ENCODE peak calls at places on chromosomes 4 and X, in four cellular contexts. One of them, this sample, is unnamed.

GRCh38 chrX:23540532-23540931 is 126.8 kb upstream of the PRDX4 start:
- DNase-seq in H1: no peak
- DNase-seq in IMR-90: no peak
- DNase-seq in mesendoderm: no peak
- DNase-seq in this sample: no peak

GRCh38 chrX:153474718-153475117 is 4.3 kb upstream of the HAUS7 start:
- DNase-seq in H1: no peak
- DNase-seq in IMR-90: peak; percentile 46
- DNase-seq in mesendoderm: peak; percentile 43
- DNase-seq in this sample: no peak

GRCh38 chr4:150479665-150480064 is 102.3 kb upstream of the MAB21L2 start:
- DNase-seq in H1: no peak
- DNase-seq in IMR-90: peak; percentile 58
- DNase-seq in mesendoderm: peak; percentile 30
- DNase-seq in this sample: no peak

GRCh38 chr4:2408401-2408958 is 10.0 kb downstream of the ZFYVE28 start:
- DNase-seq in H1: no peak
- DNase-seq in IMR-90: no peak
- DNase-seq in mesendoderm: no peak
- DNase-seq in this sample: peak; percentile 88

GRCh38 chrX:47243351-47243750 is 10.5 kb downstream of the USP11 start:
- DNase-seq in H1: no peak
- DNase-seq in IMR-90: no peak
- DNase-seq in mesendoderm: no peak
- DNase-seq in this sample: no peak

GRCh38 chr4:84952776-84953175 is 13.7 kb downstream of the WDFY3 start:
- DNase-seq in H1: no peak
- DNase-seq in IMR-90: no peak
- DNase-seq in mesendoderm: no peak
- DNase-seq in this sample: no peak

GRCh38 chrX:110847334-110847733 is 51.7 kb upstream of the CHRDL1 start:
- DNase-seq in H1: no peak
- DNase-seq in IMR-90: peak; percentile 63
- DNase-seq in mesendoderm: peak; percentile 54
- DNase-seq in this sample: no peak

GRCh38 chr4:149296084-149296483 is 519.6 kb downstream of the IQCM start:
- DNase-seq in H1: no peak
- DNase-seq in IMR-90: no peak
- DNase-seq in mesendoderm: no peak
- DNase-seq in this sample: no peak

GRCh38 chr4:107890779-107891178 is 40.6 kb upstream of the CYP2U1 start:
- DNase-seq in H1: peak; percentile 29
- DNase-seq in IMR-90: no peak
- DNase-seq in mesendoderm: no peak
- DNase-seq in this sample: no peak

GRCh38 chr4:105092768-105093167 is 53.9 kb upstream of the TET2 start:
- DNase-seq in H1: no peak
- DNase-seq in IMR-90: peak; percentile 48
- DNase-seq in mesendoderm: no peak
- DNase-seq in this sample: no peak

GRCh38 chr4:115851918-115852766 is 738.7 kb upstream of the NDST4 start:
- DNase-seq in H1: peak; percentile 33
- DNase-seq in IMR-90: no peak
- DNase-seq in mesendoderm: peak; percentile 87
- DNase-seq in this sample: peak; percentile 73

GRCh38 chrX:9227276-9227675 is 193.3 kb upstream of the FAM9B start:
- DNase-seq in H1: no peak
- DNase-seq in IMR-90: peak; percentile 5
- DNase-seq in mesendoderm: no peak
- DNase-seq in this sample: no peak

GRCh38 chr4:121796283-121796682 is 4.8 kb upstream of the EXOSC9 start:
- DNase-seq in H1: no peak
- DNase-seq in IMR-90: no peak
- DNase-seq in mesendoderm: no peak
- DNase-seq in this sample: no peak

GRCh38 chr4:147096667-147097604 is 151.3 kb upstream of the TTC29 start:
- DNase-seq in H1: no peak
- DNase-seq in IMR-90: peak; percentile 69
- DNase-seq in mesendoderm: peak; percentile 55
- DNase-seq in this sample: no peak

GRCh38 chr4:153467897-153468262 is 1.7 kb downstream of the TMEM131L start:
- DNase-seq in H1: no peak
- DNase-seq in IMR-90: no peak
- DNase-seq in mesendoderm: no peak
- DNase-seq in this sample: no peak

DNA sequence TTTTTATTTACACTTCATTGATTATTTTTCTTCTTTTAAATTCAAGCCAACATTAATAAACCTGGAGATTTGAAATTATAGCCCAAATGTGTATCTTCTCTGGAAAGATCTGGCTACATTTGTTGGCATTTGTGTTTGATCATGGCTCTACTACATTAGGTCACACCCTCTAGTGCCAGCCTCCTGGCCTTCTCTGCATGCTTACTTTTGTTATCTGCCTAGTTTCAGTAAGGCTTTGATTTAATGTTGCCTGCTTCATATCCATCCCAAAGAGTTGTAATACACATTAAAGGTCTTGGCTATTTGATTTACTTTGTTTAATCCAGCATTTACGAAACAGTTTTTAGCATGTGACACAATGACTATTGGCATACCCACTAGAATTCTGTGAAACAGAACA is 224.5 kb downstream of the TRAM1L1 start:
- DNase-seq in H1: no peak
- DNase-seq in IMR-90: no peak
- DNase-seq in mesendoderm: no peak
- DNase-seq in this sample: no peak
- H4K5ac ChIP-seq in H1: no peak overlapping the region
- H4K5ac ChIP-seq in IMR-90: no peak overlapping the region
- H4K5ac ChIP-seq in mesendoderm: no peak overlapping the region
- H4K5ac ChIP-seq in this sample: no peak overlapping the region

GRCh38 chr4:133868856-133869255 is 332.7 kb downstream of the PABPC4L start:
- DNase-seq in H1: no peak
- DNase-seq in IMR-90: no peak
- DNase-seq in mesendoderm: no peak
- DNase-seq in this sample: no peak
- H4K5ac ChIP-seq in H1: no peak overlapping the region
- H4K5ac ChIP-seq in IMR-90: no peak overlapping the region
- H4K5ac ChIP-seq in mesendoderm: no peak overlapping the region
- H4K5ac ChIP-seq in this sample: no peak overlapping the region

GRCh38 chrX:112910418-112910817 is 69.8 kb upstream of the AMOT start:
- DNase-seq in H1: no peak
- DNase-seq in IMR-90: no peak
- DNase-seq in mesendoderm: no peak
- DNase-seq in this sample: no peak
- H4K5ac ChIP-seq in H1: no peak overlapping the region
- H4K5ac ChIP-seq in IMR-90: no peak overlapping the region
- H4K5ac ChIP-seq in mesendoderm: no peak overlapping the region
- H4K5ac ChIP-seq in this sample: no peak overlapping the region

GRCh38 chr4:6307230-6307629 is 37.6 kb downstream of the WFS1 start:
- DNase-seq in H1: no peak
- DNase-seq in IMR-90: no peak
- DNase-seq in mesendoderm: no peak
- DNase-seq in this sample: no peak
- H4K5ac ChIP-seq in H1: no peak overlapping the region
- H4K5ac ChIP-seq in IMR-90: no peak overlapping the region
- H4K5ac ChIP-seq in mesendoderm: no peak overlapping the region
- H4K5ac ChIP-seq in this sample: no peak overlapping the region

DNA sequence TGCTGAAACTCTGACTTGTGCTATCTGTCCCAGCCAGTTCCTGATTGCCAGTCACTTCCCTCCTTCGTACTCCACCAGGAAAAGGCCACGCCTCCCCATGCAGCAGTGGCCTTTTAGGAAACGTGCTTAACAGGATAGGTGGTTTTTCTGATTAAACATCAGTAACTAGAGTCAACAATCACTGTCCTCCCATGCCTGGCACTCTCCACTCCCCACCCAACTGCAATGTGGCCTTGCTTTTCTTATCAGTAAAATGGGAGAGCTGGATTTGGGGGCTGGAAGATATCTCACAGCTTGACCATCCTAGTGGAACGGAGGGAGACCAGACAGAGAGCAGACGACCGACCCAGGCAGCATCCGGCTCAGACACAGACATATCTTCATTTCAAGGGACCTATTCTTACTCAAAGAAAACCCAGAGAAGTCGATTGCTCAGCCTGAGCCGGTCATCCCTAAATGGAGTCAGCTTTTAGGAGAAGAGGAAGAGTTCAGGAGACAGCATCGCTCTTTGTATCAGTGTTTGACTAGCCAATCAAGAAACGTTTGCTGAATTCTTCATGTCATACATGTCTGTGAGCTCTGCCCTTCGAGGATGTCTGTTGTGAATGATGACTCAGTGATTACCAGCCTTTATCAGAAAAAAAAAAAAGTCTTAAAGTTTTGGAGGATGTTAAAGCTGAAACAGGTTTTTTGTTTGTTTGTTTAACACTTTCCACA is 12.7 kb upstream of the UBA6 start:
- DNase-seq in H1: no peak
- DNase-seq in IMR-90: peak; percentile 79
- DNase-seq in mesendoderm: peak; percentile 51
- DNase-seq in this sample: no peak
- H4K5ac ChIP-seq in H1: no peak overlapping the region
- H4K5ac ChIP-seq in IMR-90: no peak overlapping the region
- H4K5ac ChIP-seq in mesendoderm: no peak overlapping the region
- H4K5ac ChIP-seq in this sample: no peak overlapping the region

GRCh38 chr4:139054791-139055376 is 39.3 kb downstream of the NOCT start:
- DNase-seq in H1: no peak
- DNase-seq in IMR-90: peak; percentile 26
- DNase-seq in mesendoderm: no peak
- DNase-seq in this sample: no peak

GRCh38 chr4:139053909-139054308 is 38.3 kb downstream of the NOCT start:
- DNase-seq in H1: no peak
- DNase-seq in IMR-90: no peak
- DNase-seq in mesendoderm: no peak
- DNase-seq in this sample: no peak

DNA sequence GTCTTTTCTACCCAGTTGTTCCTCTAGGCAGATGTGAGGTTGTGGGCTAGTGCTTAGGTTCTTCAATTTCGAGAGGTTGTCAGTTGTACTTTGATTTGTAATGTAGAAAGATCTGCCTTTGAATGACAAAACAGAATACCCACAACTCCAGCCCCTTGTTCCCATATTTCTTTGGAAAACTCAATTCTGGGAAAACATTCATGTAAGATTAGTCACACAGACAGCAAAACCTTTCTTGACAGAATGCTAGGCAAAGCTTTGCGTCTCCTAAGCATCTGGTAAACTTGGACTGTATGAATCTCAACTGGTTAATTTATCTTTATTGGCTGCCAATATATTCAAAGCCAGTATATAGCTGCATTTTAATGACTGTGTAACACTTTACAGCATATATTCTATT is 34.9 kb downstream of the NOCT start:
- DNase-seq in H1: no peak
- DNase-seq in IMR-90: peak; percentile 57
- DNase-seq in mesendoderm: no peak
- DNase-seq in this sample: no peak
- H4K5ac ChIP-seq in H1: no peak overlapping the region
- H4K5ac ChIP-seq in IMR-90: no peak overlapping the region
- H4K5ac ChIP-seq in mesendoderm: no peak overlapping the region
- H4K5ac ChIP-seq in this sample: no peak overlapping the region

GRCh38 chr4:93684571-93684970 is 144.0 kb upstream of the ATOH1 start:
- DNase-seq in H1: no peak
- DNase-seq in IMR-90: no peak
- DNase-seq in mesendoderm: peak; percentile 3
- DNase-seq in this sample: no peak
- H4K5ac ChIP-seq in H1: no peak overlapping the region
- H4K5ac ChIP-seq in IMR-90: no peak overlapping the region
- H4K5ac ChIP-seq in mesendoderm: no peak overlapping the region
- H4K5ac ChIP-seq in this sample: no peak overlapping the region

GRCh38 chr4:83613994-83614393 is 78.1 kb downstream of the GPAT3 start:
- DNase-seq in H1: no peak
- DNase-seq in IMR-90: no peak
- DNase-seq in mesendoderm: no peak
- DNase-seq in this sample: no peak
- H4K5ac ChIP-seq in H1: no peak overlapping the region
- H4K5ac ChIP-seq in IMR-90: no peak overlapping the region
- H4K5ac ChIP-seq in mesendoderm: no peak overlapping the region
- H4K5ac ChIP-seq in this sample: no peak overlapping the region

GRCh38 chr4:152289963-152290362 is 245.9 kb downstream of the FBXW7 start:
- DNase-seq in H1: no peak
- DNase-seq in IMR-90: no peak
- DNase-seq in mesendoderm: no peak
- DNase-seq in this sample: no peak
- H4K5ac ChIP-seq in H1: no peak overlapping the region
- H4K5ac ChIP-seq in IMR-90: no peak overlapping the region
- H4K5ac ChIP-seq in mesendoderm: no peak overlapping the region
- H4K5ac ChIP-seq in this sample: no peak overlapping the region